ENCODE peak calls at places on chromosomes 13 and 19, in eight cellular contexts. O, D, L, A, S, W, P and V are unnamed samples.

GRCh38 chr13:76296751-76297150 is 589.5 kb downstream of the KCTD12 start:
- DNase-seq in O (no peak), D (no peak), L (no peak), A (no peak), S (no peak), W (no peak), P (no peak), V (no peak)

GRCh38 chr13:53104120-53104519 is 75.5 kb downstream of the OLFM4 start:
- DNase-seq in O (no peak), D (no peak), L (no peak), A (no peak), S (no peak), W (no peak), P (no peak), V (no peak)

GRCh38 chr19:16366433-16367268 is 42.0 kb downstream of the KLF2 start:
- DNase-seq in O (no peak), D (peak), L (no peak), A (no peak), S (no peak), W (no peak), P (no peak), V (no peak)

GRCh38 chr19:34676697-34677385 is at the start of gene SCGB2B2:
- DNase-seq in O (no peak), D (peak), L (no peak), A (no peak), S (no peak), W (no peak), P (no peak), V (no peak)

GRCh38 chr19:52734340-52734892 is 428 bp downstream of the ZNF611 start:
- DNase-seq in O (peak), D (peak), L (peak), A (peak), S (no peak), W (no peak), P (peak), V (peak)

GRCh38 chr19:13024126-13024957 is 29.1 kb downstream of the NFIX start:
- DNase-seq in O (no peak), D (no peak), L (no peak), A (no peak), S (no peak), W (no peak), P (no peak), V (no peak)

GRCh38 chr13:32629313-32629712 is 43.1 kb downstream of the PDS5B start:
- DNase-seq in O (no peak), D (no peak), L (no peak), A (no peak), S (no peak), W (no peak), P (no peak), V (no peak)

GRCh38 chr13:40275636-40276035 is 390.8 kb downstream of the FOXO1 start:
- DNase-seq in O (no peak), D (no peak), L (no peak), A (no peak), S (peak), W (no peak), P (no peak), V (no peak)

GRCh38 chr19:35710784-35711723 is 6.7 kb downstream of the ZBTB32 start:
- DNase-seq in O (no peak), D (no peak), L (no peak), A (no peak), S (no peak), W (no peak), P (no peak), V (no peak)

GRCh38 chr19:3694361-3695123 is 5.7 kb downstream of the PIP5K1C start:
- DNase-seq in O (no peak), D (no peak), L (no peak), A (no peak), S (no peak), W (no peak), P (no peak), V (no peak)

GRCh38 chr19:29432677-29433076 is 93.1 kb upstream of the VSTM2B start:
- DNase-seq in O (no peak), D (no peak), L (no peak), A (no peak), S (no peak), W (no peak), P (no peak), V (no peak)

GRCh38 chr19:8316351-8317125 is 4.6 kb downstream of the NDUFA7 start:
- DNase-seq in O (no peak), D (peak), L (no peak), A (no peak), S (no peak), W (no peak), P (no peak), V (no peak)

GRCh38 chr13:93977986-93978385 is 501.5 kb downstream of the DCT start:
- DNase-seq in O (no peak), D (no peak), L (no peak), A (no peak), S (no peak), W (no peak), P (no peak), V (no peak)

GRCh38 chr13:40445557-40445990 is 220.9 kb downstream of the FOXO1 start:
- DNase-seq in O (peak), D (peak), L (peak), A (no peak), S (no peak), W (no peak), P (no peak), V (peak)

GRCh38 chr13:98397221-98397620 is 179.7 kb downstream of the STK24 start:
- DNase-seq in O (no peak), D (no peak), L (no peak), A (no peak), S (no peak), W (no peak), P (no peak), V (no peak)

GRCh38 chr19:40803170-40803856 is 4.3 kb downstream of the EGLN2 start:
- DNase-seq in O (no peak), D (no peak), L (no peak), A (no peak), S (no peak), W (no peak), P (no peak), V (no peak)

GRCh38 chr13:40087021-40088002 is 431.9 kb downstream of the COG6 start:
- DNase-seq in O (no peak), D (no peak), L (no peak), A (no peak), S (no peak), W (no peak), P (peak), V (no peak)

GRCh38 chr19:19562665-19563347 is 24.7 kb downstream of the CILP2 start:
- DNase-seq in O (no peak), D (no peak), L (no peak), A (no peak), S (no peak), W (no peak), P (no peak), V (no peak)

GRCh38 chr13:89923731-89924130 is 1423.8 kb upstream of the MIR17HG start:
- DNase-seq in O (no peak), D (no peak), L (no peak), A (no peak), S (no peak), W (no peak), P (no peak), V (no peak)

GRCh38 chr19:17522988-17523872 is 11.8 kb downstream of the PGLS start:
- DNase-seq in O (peak), D (peak), L (peak), A (no peak), S (no peak), W (no peak), P (no peak), V (no peak)

GRCh38 chr19:50488795-50489194 is 12.1 kb upstream of the GARIN5A start:
- DNase-seq in O (no peak), D (peak), L (no peak), A (no peak), S (no peak), W (no peak), P (no peak), V (no peak)

GRCh38 chr19:21483589-21484170 is 21.7 kb upstream of the ZNF429 start:
- DNase-seq in O (peak), D (peak), L (peak), A (no peak), S (no peak), W (no peak), P (peak), V (peak)

GRCh38 chr13:101982903-101983302 is 418.9 kb downstream of the FGF14 start:
- DNase-seq in O (no peak), D (no peak), L (no peak), A (no peak), S (no peak), W (no peak), P (no peak), V (no peak)

GRCh38 chr19:4966591-4966990 is 2.3 kb upstream of the KDM4B start:
- DNase-seq in O (no peak), D (no peak), L (no peak), A (no peak), S (no peak), W (no peak), P (no peak), V (no peak)

GRCh38 chr13:41942462-41943094 is 18.3 kb downstream of the VWA8 start:
- DNase-seq in O (no peak), D (no peak), L (no peak), A (no peak), S (no peak), W (no peak), P (peak), V (peak)

GRCh38 chr13:112127564-112127963 is 60.6 kb downstream of the SOX1 start:
- DNase-seq in O (no peak), D (no peak), L (no peak), A (no peak), S (no peak), W (no peak), P (no peak), V (no peak)

GRCh38 chr19:39112338-39112890 is 13.2 kb upstream of the PAK4 start:
- DNase-seq in O (no peak), D (no peak), L (no peak), A (peak), S (no peak), W (no peak), P (no peak), V (no peak)

GRCh38 chr13:42707596-42707995 is 73.8 kb upstream of the FAM216B start:
- DNase-seq in O (no peak), D (no peak), L (no peak), A (no peak), S (no peak), W (no peak), P (no peak), V (no peak)

GRCh38 chr19:5335101-5335500 is 5.5 kb downstream of the PTPRS start:
- DNase-seq in O (no peak), D (no peak), L (no peak), A (no peak), S (no peak), W (no peak), P (no peak), V (no peak)

GRCh38 chr13:94641432-94641941 is 39.8 kb downstream of the GPR180 start:
- DNase-seq in O (no peak), D (no peak), L (no peak), A (no peak), S (peak), W (no peak), P (no peak), V (no peak)

GRCh38 chr19:17411801-17412200 is 6.4 kb upstream of the BST2 start:
- DNase-seq in O (no peak), D (no peak), L (no peak), A (no peak), S (no peak), W (no peak), P (no peak), V (no peak)

GRCh38 chr19:13031917-13032623 is 36.8 kb downstream of the NFIX start:
- DNase-seq in O (no peak), D (peak), L (no peak), A (no peak), S (no peak), W (no peak), P (no peak), V (no peak)

DNA sequence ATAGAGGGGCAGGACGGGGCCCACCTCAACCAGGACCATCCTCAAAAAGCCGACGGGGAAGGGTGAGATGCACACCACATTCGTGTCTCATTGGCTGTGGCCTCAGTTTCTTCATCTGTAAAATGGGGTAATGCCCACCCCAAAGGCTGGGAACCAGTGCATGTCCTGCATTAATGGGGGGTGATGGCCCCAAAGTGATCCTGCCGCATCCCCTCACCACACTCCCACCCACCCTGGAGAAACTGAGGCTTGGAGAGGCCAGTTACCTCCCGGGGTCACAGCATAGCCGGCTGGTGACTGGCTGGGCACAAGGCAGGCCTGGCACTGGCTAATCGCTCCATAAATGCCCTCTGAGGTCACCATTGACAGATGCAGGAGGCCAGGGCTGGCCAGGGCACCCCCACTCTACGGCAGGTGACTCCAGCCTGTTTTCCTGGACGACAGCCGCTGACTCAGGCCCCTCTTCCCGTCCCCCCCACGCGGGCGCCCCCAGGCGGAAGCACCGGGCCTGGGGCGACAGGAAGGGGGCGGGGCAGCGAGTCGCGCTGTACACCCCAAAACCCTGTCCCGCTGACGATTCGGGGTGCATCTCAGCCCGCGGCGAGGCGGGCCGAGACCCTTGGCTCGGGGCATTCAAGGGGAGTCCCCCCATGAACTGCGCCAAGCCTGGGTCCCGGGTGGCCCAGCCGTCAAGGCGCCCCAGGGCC is 483 bp upstream of the MIDN start:
- DNase-seq in O (peak), D (peak), L (peak), A (peak), S (no peak), W (no peak), P (peak), V (peak)
- TF ChIP-seq CTCF in O (peak), D (peak), L (no peak), A (no peak), S (peak), W (no peak), P (no peak), V (no peak)

GRCh38 chr13:26599403-26599802 is 41.9 kb downstream of the WASF3 start:
- DNase-seq in O (no peak), D (no peak), L (no peak), A (no peak), S (no peak), W (no peak), P (no peak), V (no peak)

GRCh38 chr13:26600345-26600761 is 42.9 kb downstream of the WASF3 start:
- DNase-seq in O (no peak), D (no peak), L (no peak), A (no peak), S (peak), W (no peak), P (no peak), V (no peak)

GRCh38 chr13:26599885-26600284 is 42.4 kb downstream of the WASF3 start:
- DNase-seq in O (no peak), D (no peak), L (no peak), A (no peak), S (no peak), W (no peak), P (no peak), V (no peak)

GRCh38 chr13:26602783-26603182 is 45.3 kb downstream of the WASF3 start:
- DNase-seq in O (no peak), D (no peak), L (no peak), A (no peak), S (no peak), W (no peak), P (no peak), V (no peak)

GRCh38 chr13:26601669-26602068 is 44.2 kb downstream of the WASF3 start:
- DNase-seq in O (no peak), D (no peak), L (no peak), A (no peak), S (no peak), W (no peak), P (no peak), V (no peak)
- TF ChIP-seq CTCF in O (peak), D (no peak), L (no peak), A (no peak), S (peak), W (no peak), P (no peak), V (no peak)

GRCh38 chr13:113545455-113545930 is 39.1 kb upstream of the TFDP1 start:
- DNase-seq in O (peak), D (no peak), L (no peak), A (no peak), S (peak), W (no peak), P (no peak), V (no peak)

GRCh38 chr13:113547248-113547971 is 37.1 kb upstream of the TFDP1 start:
- DNase-seq in O (no peak), D (no peak), L (peak), A (no peak), S (no peak), W (no peak), P (no peak), V (no peak)

GRCh38 chr13:113545931-113546516 is 38.5 kb upstream of the TFDP1 start:
- DNase-seq in O (no peak), D (no peak), L (no peak), A (no peak), S (no peak), W (no peak), P (no peak), V (no peak)

GRCh38 chr13:113548171-113548641 is 36.3 kb upstream of the TFDP1 start:
- DNase-seq in O (no peak), D (no peak), L (no peak), A (no peak), S (no peak), W (no peak), P (no peak), V (no peak)

GRCh38 chr13:113546571-113547247 is 37.8 kb upstream of the TFDP1 start:
- DNase-seq in O (peak), D (peak), L (no peak), A (no peak), S (no peak), W (no peak), P (no peak), V (no peak)
- TF ChIP-seq CTCF in O (no peak), D (no peak), L (no peak), A (no peak), S (no peak), W (no peak), P (no peak), V (no peak)

GRCh38 chr13:46146898-46147297 is 35.1 kb downstream of the LCP1 start:
- DNase-seq in O (no peak), D (no peak), L (no peak), A (no peak), S (no peak), W (no peak), P (peak), V (peak)
- TF ChIP-seq CTCF in O (no peak), D (no peak), L (no peak), A (no peak), S (peak), W (no peak), P (no peak), V (no peak)

DNA sequence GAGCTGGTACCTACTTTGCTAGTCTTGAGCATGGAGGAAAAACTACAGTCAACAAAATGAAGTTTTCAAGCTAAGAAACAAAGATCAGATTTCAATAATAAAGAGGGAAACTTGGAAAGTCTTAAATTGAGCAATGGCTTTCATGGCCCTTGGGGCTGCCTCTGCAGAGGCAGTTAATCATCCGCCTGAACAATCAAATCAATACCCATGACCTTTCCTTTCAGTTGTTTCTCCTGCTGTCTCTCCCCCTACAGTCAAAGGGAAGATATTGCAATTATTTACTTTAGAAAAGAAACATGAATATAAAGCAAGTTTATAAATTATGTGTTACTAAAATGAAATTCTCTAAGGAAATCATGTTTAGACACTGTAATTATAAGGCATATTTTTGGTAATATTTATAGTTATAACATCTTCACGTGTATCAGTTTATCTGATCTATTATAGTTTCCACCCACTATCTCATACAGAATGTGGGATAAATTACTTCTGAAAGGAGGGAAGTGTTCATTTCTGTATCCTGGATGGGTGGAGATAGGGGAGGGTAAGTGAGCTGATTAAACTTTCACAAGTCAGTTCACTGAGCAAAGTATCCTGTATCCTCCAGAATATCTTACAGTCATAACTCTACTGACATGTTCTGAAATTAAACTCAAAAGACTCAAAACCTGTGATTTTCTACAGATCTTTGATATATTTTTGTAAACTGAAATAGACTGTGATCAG is 72.4 kb upstream of the TSC22D1 start:
- DNase-seq in O (no peak), D (no peak), L (no peak), A (no peak), S (no peak), W (no peak), P (no peak), V (no peak)
- TF ChIP-seq CTCF in O (peak), D (peak), L (peak), A (peak), S (peak), W (no peak), P (no peak), V (peak)

DNA sequence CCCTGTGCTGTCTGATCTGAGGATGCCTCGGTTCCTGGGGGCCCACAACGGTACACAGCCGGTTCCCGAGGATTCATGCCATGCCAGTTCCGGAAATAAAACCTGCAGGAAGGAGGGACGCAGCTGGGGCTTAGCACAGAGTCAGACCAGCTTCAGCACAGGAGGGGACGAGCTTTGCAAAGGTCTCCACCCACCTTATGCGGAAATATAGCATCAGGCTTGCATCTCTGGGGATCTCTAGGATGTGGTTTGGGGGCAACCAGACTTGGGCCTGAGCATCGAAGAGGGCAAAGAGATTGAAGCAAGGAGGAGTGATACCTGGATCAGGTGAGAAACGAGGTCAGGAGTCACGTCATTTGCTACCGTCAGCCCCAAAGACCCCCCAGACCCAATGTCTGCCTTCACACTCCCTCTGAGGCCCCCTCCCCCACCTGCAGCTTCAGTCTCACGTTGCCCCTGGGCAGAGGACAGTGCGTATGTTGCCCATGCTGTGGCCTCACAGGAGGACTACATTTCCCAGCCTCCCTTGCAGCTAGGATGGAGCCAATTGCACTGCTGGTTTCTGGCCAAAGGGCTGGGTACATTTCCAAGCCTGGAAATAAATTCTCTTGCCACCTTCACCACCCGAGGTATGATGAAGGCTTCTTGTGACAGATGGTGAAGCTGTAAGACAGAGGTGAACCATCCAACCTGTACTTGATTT is 12.1 kb downstream of the TYK2 start:
- DNase-seq in O (no peak), D (no peak), L (no peak), A (no peak), S (no peak), W (no peak), P (no peak), V (no peak)
- TF ChIP-seq CTCF in O (no peak), D (no peak), L (no peak), A (no peak), S (no peak), W (no peak), P (no peak), V (no peak)